ENCODE peak calls at places on chromosomes 13 and 19, in five cellular contexts. D, H, J, A and Y are unnamed samples.

GRCh38 chr13:22061371-22061805 is 390.5 kb downstream of the FGF9 start:
- DNase-seq in D (no peak), H (no peak), J (no peak), A (no peak), Y (no peak)

GRCh38 chr13:99307648-99308339 is 595 bp upstream of the GPR183 start:
- DNase-seq in D (no peak), H (peak), J (no peak), A (peak), Y (peak)

GRCh38 chr19:42092350-42092749 is 16.4 kb downstream of the ZNF574 start:
- DNase-seq in D (no peak), H (no peak), J (no peak), A (peak), Y (no peak)

GRCh38 chr13:38518328-38518727 is 168.5 kb upstream of the FREM2 start:
- DNase-seq in D (no peak), H (no peak), J (no peak), A (no peak), Y (no peak)

GRCh38 chr13:77519808-77520207 is 15.7 kb upstream of the SCEL start:
- DNase-seq in D (no peak), H (peak), J (no peak), A (no peak), Y (no peak)

GRCh38 chr13:92307752-92308151 is 909.3 kb downstream of the GPC5 start:
- DNase-seq in D (no peak), H (no peak), J (no peak), A (no peak), Y (no peak)

GRCh38 chr13:49997935-49998334 is 1.1 kb downstream of the TRIM13 start:
- DNase-seq in D (no peak), H (peak), J (no peak), A (no peak), Y (no peak)

GRCh38 chr13:80828759-80829158 is 487.8 kb upstream of the SPRY2 start:
- DNase-seq in D (no peak), H (no peak), J (no peak), A (no peak), Y (no peak)

GRCh38 chr19:31436121-31436776 is 87.0 kb upstream of the TSHZ3 start:
- DNase-seq in D (no peak), H (peak), J (no peak), A (no peak), Y (peak)

GRCh38 chr13:20796791-20797513 is 23.2 kb upstream of the EEF1AKMT1 start:
- DNase-seq in D (no peak), H (peak), J (no peak), A (no peak), Y (peak)

GRCh38 chr13:46894534-46894906 is 2.3 kb downstream of the HTR2A start:
- DNase-seq in D (no peak), H (peak), J (no peak), A (no peak), Y (no peak)

GRCh38 chr19:40398417-40399056 is 8.6 kb upstream of the HIPK4 start:
- DNase-seq in D (no peak), H (no peak), J (no peak), A (peak), Y (no peak)

GRCh38 chr19:51166846-51167490 is 24.9 kb downstream of the SIGLEC7 start:
- DNase-seq in D (no peak), H (no peak), J (no peak), A (no peak), Y (no peak)

GRCh38 chr19:10033614-10034013 is 20.3 kb downstream of the RDH8 start:
- DNase-seq in D (no peak), H (no peak), J (no peak), A (no peak), Y (no peak)

GRCh38 chr13:87669379-87669978 is 1.7 kb upstream of the SLITRK5 start:
- DNase-seq in D (no peak), H (peak), J (no peak), A (no peak), Y (peak)

GRCh38 chr19:57473646-57474045 is 3.7 kb downstream of the ZNF772 start:
- DNase-seq in D (no peak), H (peak), J (no peak), A (no peak), Y (no peak)

GRCh38 chr13:68185767-68186166 is 955.6 kb upstream of the PCDH9 start:
- DNase-seq in D (no peak), H (peak), J (no peak), A (no peak), Y (no peak)

GRCh38 chr13:63948045-63948444 is 2532.4 kb upstream of the PCDH20 start:
- DNase-seq in D (no peak), H (no peak), J (no peak), A (no peak), Y (no peak)

GRCh38 chr19:44737238-44738160 is 11.0 kb upstream of the BCL3 start:
- DNase-seq in D (no peak), H (peak), J (no peak), A (no peak), Y (no peak)

DNA sequence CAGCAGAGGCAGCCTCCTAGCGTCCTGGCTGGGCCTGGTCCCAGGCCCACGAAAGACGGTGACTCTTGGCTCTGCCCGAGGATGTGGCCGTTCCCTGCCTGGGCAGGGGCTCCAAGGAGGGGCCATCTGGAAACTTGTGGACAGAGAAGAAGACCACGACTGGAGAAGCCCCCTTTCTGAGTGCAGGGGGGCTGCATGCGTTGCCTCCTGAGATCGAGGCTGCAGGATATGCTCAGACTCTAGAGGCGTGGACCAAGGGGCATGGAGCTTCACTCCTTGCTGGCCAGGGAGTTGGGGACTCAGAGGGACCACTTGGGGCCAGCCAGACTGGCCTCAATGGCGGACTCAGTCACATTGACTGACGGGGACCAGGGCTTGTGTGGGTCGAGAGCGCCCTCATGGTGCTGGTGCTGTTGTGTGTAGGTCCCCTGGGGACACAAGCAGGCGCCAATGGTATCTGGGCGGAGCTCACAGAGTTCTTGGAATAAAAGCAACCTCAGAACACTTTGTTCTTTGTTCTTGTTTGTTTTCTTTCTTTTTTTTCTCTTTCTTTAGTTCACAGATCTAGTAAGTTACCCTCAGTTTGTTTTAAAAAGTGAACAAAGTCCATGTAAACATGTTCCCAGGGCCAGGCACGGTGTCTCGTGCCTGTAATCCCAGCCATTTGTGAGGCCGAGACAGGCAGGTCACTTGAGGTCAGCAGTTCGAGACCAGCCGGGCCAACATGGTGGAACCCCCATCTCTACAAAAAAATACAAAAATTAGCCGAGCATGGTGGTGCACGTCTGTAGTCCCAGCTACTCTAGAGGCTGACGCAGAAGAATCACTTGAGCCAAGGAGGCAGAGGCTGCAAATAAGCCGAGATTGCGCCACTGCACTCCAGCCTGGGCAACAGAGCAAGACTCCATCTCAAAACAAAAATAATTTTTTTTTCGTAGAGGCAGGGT is 10.2 kb downstream of the ANGPTL4 start:
- DNase-seq in D (peak), H (no peak), J (peak), A (no peak), Y (no peak)
- TF ChIP-seq CTCF in D (no peak), H (no peak), J (no peak), A (no peak), Y (no peak)

GRCh38 chr19:15223649-15224371 is 8.4 kb downstream of the EPHX3 start:
- DNase-seq in D (no peak), H (peak), J (no peak), A (no peak), Y (no peak)
- TF ChIP-seq CTCF in D (no peak), H (no peak), J (no peak), A (no peak), Y (no peak)

GRCh38 chr19:55640043-55640576 is 692 bp upstream of the ZNF580 start:
- DNase-seq in D (peak), H (peak), J (peak), A (no peak), Y (peak)
- TF ChIP-seq CTCF in D (peak), H (peak), J (peak), A (peak), Y (peak)

DNA sequence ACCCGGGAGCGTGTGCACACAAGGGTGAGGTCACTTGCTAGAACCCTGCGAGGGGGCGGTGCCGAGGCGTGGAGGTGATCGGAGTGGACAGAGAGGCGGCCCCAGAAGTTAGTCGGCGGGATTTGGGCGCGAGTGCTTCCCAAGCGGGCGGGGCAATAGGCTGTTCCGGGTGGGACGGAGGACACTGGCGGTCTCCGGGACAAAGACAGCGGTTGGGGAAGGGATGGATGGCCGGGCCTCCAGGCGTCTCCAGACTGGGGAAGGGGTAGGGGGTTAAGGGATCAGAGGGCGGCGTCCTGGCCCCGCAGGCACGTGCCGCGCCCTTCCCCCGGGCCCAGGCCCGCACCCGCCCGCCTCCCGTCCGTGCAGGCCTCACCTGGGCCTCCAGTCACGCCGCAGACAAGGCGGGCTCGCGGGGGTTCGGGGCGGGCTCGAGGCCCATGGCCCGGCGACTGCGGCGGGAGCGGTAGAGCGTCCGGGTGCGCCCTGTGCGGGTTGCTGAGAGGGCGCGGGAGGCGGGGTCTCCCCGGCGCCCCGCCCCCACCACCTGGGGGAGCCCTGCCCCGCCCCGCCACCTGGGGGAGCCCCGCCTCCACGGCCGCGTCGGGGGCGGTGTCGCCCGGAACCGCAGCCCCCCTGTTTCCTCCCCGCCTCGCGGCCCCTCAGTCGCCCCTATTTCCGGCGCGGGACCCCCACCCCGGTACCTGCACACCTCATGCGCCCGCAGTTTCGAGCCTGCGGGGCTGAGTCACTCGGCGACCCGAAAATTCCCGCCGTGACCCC is at the start of gene LPAR2:
- DNase-seq in D (no peak), H (no peak), J (peak), A (peak), Y (no peak)
- TF ChIP-seq CTCF in D (no peak), H (no peak), J (no peak), A (no peak), Y (no peak)

GRCh38 chr13:24626449-24626848 is 53.8 kb upstream of the ATP12A start:
- DNase-seq in D (no peak), H (no peak), J (no peak), A (no peak), Y (no peak)

GRCh38 chr13:24625870-24626419 is 54.3 kb upstream of the ATP12A start:
- DNase-seq in D (no peak), H (no peak), J (no peak), A (no peak), Y (no peak)

GRCh38 chr13:24627864-24628418 is 52.3 kb upstream of the ATP12A start:
- DNase-seq in D (no peak), H (no peak), J (no peak), A (no peak), Y (no peak)

GRCh38 chr13:24625324-24625723 is 54.9 kb upstream of the ATP12A start:
- DNase-seq in D (no peak), H (no peak), J (no peak), A (no peak), Y (no peak)

GRCh38 chr13:24627090-24627714 is 53.0 kb upstream of the ATP12A start:
- DNase-seq in D (no peak), H (peak), J (no peak), A (peak), Y (no peak)
- TF ChIP-seq CTCF in D (peak), H (peak), J (no peak), A (peak), Y (peak)

GRCh38 chr19:14113762-14114414 is 3.7 kb downstream of the PRKACA start:
- DNase-seq in D (no peak), H (no peak), J (peak), A (no peak), Y (no peak)
- TF ChIP-seq CTCF in D (no peak), H (peak), J (peak), A (no peak), Y (peak)

DNA sequence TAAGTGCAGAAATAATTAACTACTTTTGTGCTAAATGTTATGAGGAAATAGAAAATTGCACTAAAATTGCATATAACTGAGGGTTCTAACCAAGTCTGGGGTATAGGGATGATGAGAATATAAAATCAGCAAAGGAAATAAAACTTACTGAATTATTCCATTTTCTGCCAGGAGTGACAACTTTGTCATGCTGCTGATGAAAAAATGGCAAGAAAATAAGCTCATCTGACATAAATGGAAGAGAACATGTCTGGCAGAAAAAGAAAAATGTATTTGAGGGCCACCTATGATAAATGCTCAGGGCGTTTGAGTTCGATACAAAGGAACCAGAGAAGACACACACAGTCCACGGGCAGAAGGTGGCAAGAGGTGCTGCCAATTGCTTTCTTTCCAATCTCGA is 78.2 kb downstream of the LHFPL6 start:
- DNase-seq in D (no peak), H (no peak), J (no peak), A (no peak), Y (no peak)
- TF ChIP-seq CTCF in D (no peak), H (no peak), J (no peak), A (no peak), Y (peak)